ENCODE peak calls at places on chromosomes 11 and 22, in six cellular contexts. E, H, X, P, Q and O are unnamed samples.

GRCh38 chr22:46490538-46490937 is 46.9 kb downstream of the CELSR1 start:
- DNase-seq in H (no peak), Q (no peak), P (no peak), E (no peak), X (no peak), O (no peak)

GRCh38 chr11:14388352-14388751 is 29.4 kb upstream of the RRAS2 start:
- DNase-seq in Q (no peak), H (no peak), X (peak; percentile 51), P (no peak), E (no peak), O (no peak)

GRCh38 chr11:57481915-57482781 is 21.8 kb downstream of the RTN4RL2 start:
- DNase-seq in H (no peak), E (no peak), P (no peak), Q (no peak), X (no peak), O (no peak)

GRCh38 chr11:114296190-114296978 is at the start of gene NNMT:
- DNase-seq in X (peak; percentile 97), P (no peak), H (peak; percentile 47), E (peak; percentile 97), Q (peak; percentile 81), O (no peak)

GRCh38 chr11:124872280-124872679 is 7.0 kb downstream of the ROBO3 start:
- DNase-seq in E (no peak), X (no peak), H (no peak), Q (no peak), P (no peak), O (no peak)

GRCh38 chr11:78722786-78723185 is 148.1 kb upstream of the NARS2 start:
- DNase-seq in E (no peak), Q (no peak), P (no peak), X (peak; percentile 13), H (no peak), O (no peak)

GRCh38 chr11:59141673-59142460 is 789 bp upstream of the FAM111A start:
- DNase-seq in P (no peak), E (no peak), Q (no peak), H (no peak), X (peak; percentile 68), O (no peak)

GRCh38 chr22:41725510-41726110 is 26.3 kb downstream of the MEI1 start:
- DNase-seq in Q (no peak), E (no peak), P (no peak), X (peak; percentile 12), H (no peak), O (peak; percentile 53)

GRCh38 chr22:36294293-36294620 is 41.3 kb downstream of the APOL1 start:
- DNase-seq in H (no peak), X (no peak), Q (no peak), P (no peak), E (no peak), O (no peak)

GRCh38 chr11:66981976-66982578 is 7.0 kb downstream of the C11orf86 start:
- DNase-seq in H (peak; percentile 70), E (peak; percentile 93), Q (peak; percentile 87), X (peak; percentile 91), P (peak; percentile 74), O (peak; percentile 80)

GRCh38 chr11:44861829-44862545 is 88.7 kb downstream of the TP53I11 start:
- DNase-seq in P (peak; percentile 89), E (peak; percentile 79), H (peak; percentile 74), X (peak; percentile 99), Q (peak; percentile 91), O (peak; percentile 98)

GRCh38 chr22:37599161-37599560 is 9.5 kb upstream of the GGA1 start:
- DNase-seq in P (no peak), X (no peak), H (no peak), Q (no peak), E (no peak), O (no peak)

GRCh38 chr22:31906569-31906968 is 37.8 kb upstream of the YWHAH start:
- DNase-seq in E (no peak), Q (no peak), X (no peak), H (no peak), P (no peak), O (no peak)

GRCh38 chr11:33687733-33688479 is 12.7 kb downstream of the C11orf91 start:
- DNase-seq in H (peak; percentile 43), Q (no peak), P (peak; percentile 60), E (peak; percentile 75), X (peak; percentile 78), O (peak; percentile 67)

GRCh38 chr11:45556851-45557707 is 108.3 kb downstream of the CHST1 start:
- DNase-seq in E (no peak), H (no peak), X (no peak), Q (peak; percentile 43), P (no peak), O (peak; percentile 72)

GRCh38 chr11:73314121-73314948 is 6.3 kb downstream of the ARHGEF17 start:
- DNase-seq in P (no peak), X (peak; percentile 72), E (no peak), Q (peak; percentile 80), H (peak; percentile 23), O (peak; percentile 69)
- TF ChIP-seq CTCF in P (no peak), X (no peak), E (no peak), Q (no peak), H (no peak), O (no peak)

GRCh38 chr11:10366568-10367331 is 61.9 kb downstream of the ADM start:
- DNase-seq in P (peak; percentile 92), H (peak; percentile 82), X (peak; percentile 98), Q (peak; percentile 86), E (peak; percentile 94), O (peak; percentile 89)
- H3K4me3 ChIP-seq in P (no peak overlapping the region), H (no peak overlapping the region), X (no peak overlapping the region), Q (no peak overlapping the region), E (no peak overlapping the region), O (no peak overlapping the region)

GRCh38 chr22:29175312-29175835 is 30.3 kb upstream of the EMID1 start:
- DNase-seq in X (no peak), P (no peak), E (no peak), Q (no peak), H (no peak), O (no peak)

GRCh38 chr22:29167032-29167911 is 38.4 kb upstream of the EMID1 start:
- DNase-seq in H (no peak), P (no peak), E (no peak), Q (no peak), X (no peak), O (peak; percentile 100)

GRCh38 chr22:29166180-29166579 is 39.5 kb upstream of the EMID1 start:
- DNase-seq in X (no peak), E (no peak), H (no peak), P (no peak), Q (no peak), O (no peak)

GRCh38 chr22:29172216-29172615 is 33.5 kb upstream of the EMID1 start:
- DNase-seq in Q (no peak), P (no peak), H (no peak), X (no peak), E (no peak), O (no peak)

GRCh38 chr22:29171721-29172120 is 34.0 kb upstream of the EMID1 start:
- DNase-seq in X (no peak), Q (no peak), E (no peak), P (no peak), H (no peak), O (no peak)
- TF ChIP-seq POLR2A in X (no peak), Q (no peak), E (no peak), P (no peak), H (no peak), O (no peak)

GRCh38 chr11:32581556-32581955 is 2.1 kb upstream of the EIF3M start:
- DNase-seq in E (no peak), P (no peak), Q (no peak), X (no peak), H (no peak), O (no peak)

GRCh38 chr11:32584921-32585320 is 1.3 kb downstream of the EIF3M start:
- DNase-seq in P (no peak), X (no peak), H (no peak), E (peak; percentile 24), Q (no peak), O (peak; percentile 24)

GRCh38 chr11:32580967-32581366 is 2.7 kb upstream of the EIF3M start:
- DNase-seq in X (peak; percentile 44), Q (no peak), P (no peak), H (no peak), E (no peak), O (no peak)

GRCh38 chr11:32583451-32584271 is at the start of gene EIF3M:
- DNase-seq in X (peak; percentile 94), Q (peak; percentile 97), P (peak; percentile 93), H (peak; percentile 97), E (peak; percentile 96), O (peak; percentile 98)

GRCh38 chr11:32586576-32587190 is 3.1 kb downstream of the EIF3M start:
- DNase-seq in P (peak; percentile 29), Q (no peak), H (no peak), E (peak; percentile 31), X (peak; percentile 24), O (peak; percentile 58)
- TF ChIP-seq CTCF in P (peak; percentile 64), Q (no peak), H (no peak), E (no peak), X (peak; percentile 22), O (peak; percentile 23)

DNA sequence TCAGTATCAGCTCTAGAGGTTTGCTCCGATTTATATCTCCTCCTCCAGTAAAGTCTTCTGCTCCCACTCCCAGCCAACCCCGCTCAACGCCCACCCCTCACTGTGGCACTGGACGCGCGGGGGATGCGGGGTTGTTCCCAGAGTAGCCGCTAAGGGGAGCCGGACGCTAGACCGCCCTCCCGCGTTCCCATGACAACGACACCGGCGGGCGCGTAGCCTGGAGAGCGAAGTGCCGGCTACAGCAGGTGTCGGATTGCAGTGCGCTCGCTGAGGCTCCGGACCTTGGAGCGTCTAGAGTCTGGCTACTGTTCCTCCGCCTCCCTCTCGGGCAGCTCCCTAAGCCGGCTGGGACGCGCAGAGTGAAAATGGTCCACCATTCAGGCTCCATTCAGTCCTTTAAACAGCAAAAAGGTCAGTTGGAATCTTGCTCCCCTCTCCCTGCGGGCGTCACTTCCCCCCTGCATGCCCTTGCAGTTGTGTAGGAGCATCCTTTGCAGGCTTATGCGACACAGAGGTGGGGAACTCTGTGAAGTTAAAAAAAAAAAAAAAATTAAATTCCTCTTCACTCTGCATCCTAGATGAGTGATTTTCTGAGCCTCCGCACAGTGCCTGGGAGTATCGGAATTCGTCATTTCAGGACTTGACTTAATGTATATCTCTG is at the start of gene ANO3:
- DNase-seq in P (no peak), X (peak; percentile 73), E (peak; percentile 65), Q (peak; percentile 38), H (peak; percentile 25), O (no peak)
- H3K4me3 ChIP-seq in P (no peak within 1 kb of the TSS), X (no peak within 1 kb of the TSS), E (no peak within 1 kb of the TSS), Q (no peak within 1 kb of the TSS), H (no peak within 1 kb of the TSS), O (no peak within 1 kb of the TSS)

DNA sequence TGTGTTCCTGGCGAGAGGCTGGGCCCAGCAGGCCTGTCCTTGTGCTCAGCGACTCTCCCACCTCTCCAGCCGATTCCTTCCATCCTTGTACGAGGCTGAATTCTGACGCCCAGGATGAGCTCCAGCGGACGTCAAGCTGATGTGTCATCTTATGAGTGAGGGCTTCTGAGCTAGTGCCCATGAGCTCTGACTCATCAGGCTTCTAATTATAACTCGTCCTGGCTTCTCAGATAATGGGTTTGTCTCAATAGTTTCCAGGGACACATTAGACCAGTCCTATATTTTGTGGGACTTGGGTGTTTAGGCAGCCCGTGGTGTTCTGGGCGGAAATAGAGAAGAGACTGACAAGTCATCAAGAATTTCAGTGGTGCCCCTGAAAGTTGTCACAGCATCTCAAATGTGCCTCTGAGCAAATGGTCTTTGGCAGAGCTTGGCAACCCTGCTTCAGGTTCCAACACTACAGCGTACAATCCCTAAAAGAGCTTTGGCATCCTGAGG is 108.2 kb upstream of the CD44 start:
- DNase-seq in Q (peak; percentile 89), H (no peak), E (peak; percentile 73), X (peak; percentile 98), P (peak; percentile 87), O (peak; percentile 87)
- TF ChIP-seq POLR2A in Q (no peak), H (no peak), E (no peak), X (peak; percentile 78), P (no peak), O (no peak)